ENCODE peak calls at places on chromosomes 5 and 9, in six cellular contexts. One of them, this sample, is unnamed.

GRCh38 chr5:175885813-175886212 is 14.4 kb downstream of the CPLX2 start:
- DNase-seq in A673: no peak
- DNase-seq in AG10803: no peak
- DNase-seq in fibroblast of mammary gland: no peak
- DNase-seq in astrocyte of the cerebellum: peak; percentile 13
- DNase-seq in fibroblast of the aortic adventitia: peak; percentile 2
- DNase-seq in this sample: no peak

GRCh38 chr5:176679365-176680225 is 32.3 kb downstream of the TSPAN17 start:
- DNase-seq in fibroblast of the aortic adventitia: no peak
- DNase-seq in astrocyte of the cerebellum: no peak
- DNase-seq in AG10803: no peak
- DNase-seq in fibroblast of mammary gland: no peak
- DNase-seq in A673: no peak
- DNase-seq in this sample: no peak

GRCh38 chr5:93246093-93246855 is 334.7 kb downstream of the NR2F1-AS1 start:
- DNase-seq in astrocyte of the cerebellum: peak; percentile 97
- DNase-seq in A673: peak; percentile 67
- DNase-seq in fibroblast of the aortic adventitia: peak; percentile 57
- DNase-seq in fibroblast of mammary gland: peak; percentile 32
- DNase-seq in AG10803: peak; percentile 63
- DNase-seq in this sample: peak; percentile 90

GRCh38 chr9:133274236-133275104 is 531 bp downstream of the ABO start:
- DNase-seq in A673: no peak
- DNase-seq in astrocyte of the cerebellum: no peak
- DNase-seq in fibroblast of the aortic adventitia: no peak
- DNase-seq in fibroblast of mammary gland: no peak
- DNase-seq in AG10803: no peak
- DNase-seq in this sample: no peak

GRCh38 chr9:3951266-3951665 is 348.6 kb downstream of the GLIS3 start:
- DNase-seq in fibroblast of the aortic adventitia: peak; percentile 60
- DNase-seq in astrocyte of the cerebellum: no peak
- DNase-seq in fibroblast of mammary gland: no peak
- DNase-seq in AG10803: no peak
- DNase-seq in A673: no peak
- DNase-seq in this sample: peak; percentile 62

GRCh38 chr5:87042554-87042953 is 225.1 kb upstream of the RASA1 start:
- DNase-seq in fibroblast of mammary gland: no peak
- DNase-seq in AG10803: no peak
- DNase-seq in A673: no peak
- DNase-seq in fibroblast of the aortic adventitia: no peak
- DNase-seq in astrocyte of the cerebellum: no peak
- DNase-seq in this sample: no peak

GRCh38 chr5:135225856-135226560 is 173.0 kb downstream of the MACROH2A1 start:
- DNase-seq in AG10803: no peak
- DNase-seq in fibroblast of mammary gland: no peak
- DNase-seq in A673: no peak
- DNase-seq in fibroblast of the aortic adventitia: no peak
- DNase-seq in astrocyte of the cerebellum: no peak
- DNase-seq in this sample: no peak

GRCh38 chr5:16457451-16457850 is 8.1 kb downstream of the ZNF622 start:
- DNase-seq in fibroblast of the aortic adventitia: no peak
- DNase-seq in A673: no peak
- DNase-seq in astrocyte of the cerebellum: no peak
- DNase-seq in fibroblast of mammary gland: no peak
- DNase-seq in AG10803: no peak
- DNase-seq in this sample: no peak

GRCh38 chr5:134592141-134592746 is 40.4 kb downstream of the SAR1B start:
- DNase-seq in astrocyte of the cerebellum: no peak
- DNase-seq in fibroblast of the aortic adventitia: peak; percentile 48
- DNase-seq in fibroblast of mammary gland: no peak
- DNase-seq in A673: no peak
- DNase-seq in AG10803: peak; percentile 34
- DNase-seq in this sample: peak; percentile 34

GRCh38 chr9:112104901-112105300 is 70.2 kb downstream of the SUSD1 start:
- DNase-seq in AG10803: no peak
- DNase-seq in fibroblast of mammary gland: no peak
- DNase-seq in astrocyte of the cerebellum: no peak
- DNase-seq in A673: no peak
- DNase-seq in fibroblast of the aortic adventitia: no peak
- DNase-seq in this sample: no peak

GRCh38 chr5:169697976-169698375 is 60.9 kb downstream of the DOCK2 start:
- DNase-seq in fibroblast of mammary gland: no peak
- DNase-seq in astrocyte of the cerebellum: no peak
- DNase-seq in fibroblast of the aortic adventitia: no peak
- DNase-seq in AG10803: no peak
- DNase-seq in A673: no peak
- DNase-seq in this sample: no peak

GRCh38 chr9:95182854-95183563 is 134.5 kb downstream of the FANCC start:
- DNase-seq in A673: peak; percentile 44
- DNase-seq in AG10803: no peak
- DNase-seq in fibroblast of the aortic adventitia: no peak
- DNase-seq in astrocyte of the cerebellum: no peak
- DNase-seq in fibroblast of mammary gland: no peak
- DNase-seq in this sample: no peak

GRCh38 chr5:76332102-76332501 is 71.0 kb upstream of the IQGAP2 start:
- DNase-seq in A673: no peak
- DNase-seq in fibroblast of the aortic adventitia: no peak
- DNase-seq in astrocyte of the cerebellum: no peak
- DNase-seq in fibroblast of mammary gland: no peak
- DNase-seq in AG10803: no peak
- DNase-seq in this sample: no peak

GRCh38 chr9:95736370-95736769 is 139.1 kb upstream of the ERCC6L2 start:
- DNase-seq in fibroblast of the aortic adventitia: no peak
- DNase-seq in astrocyte of the cerebellum: no peak
- DNase-seq in A673: peak; percentile 26
- DNase-seq in fibroblast of mammary gland: no peak
- DNase-seq in AG10803: no peak
- DNase-seq in this sample: no peak

GRCh38 chr5:143592648-143593047 is 189.2 kb upstream of the NR3C1 start:
- DNase-seq in AG10803: peak; percentile 46
- DNase-seq in fibroblast of mammary gland: peak; percentile 42
- DNase-seq in A673: peak; percentile 17
- DNase-seq in fibroblast of the aortic adventitia: peak; percentile 26
- DNase-seq in astrocyte of the cerebellum: no peak
- DNase-seq in this sample: no peak

GRCh38 chr5:134911285-134912215 is 6.6 kb downstream of the PCBD2 start:
- DNase-seq in fibroblast of the aortic adventitia: no peak
- DNase-seq in astrocyte of the cerebellum: no peak
- DNase-seq in AG10803: peak; percentile 27
- DNase-seq in A673: no peak
- DNase-seq in fibroblast of mammary gland: peak; percentile 15
- DNase-seq in this sample: peak; percentile 20

GRCh38 chr5:150632305-150633160 is 7.9 kb upstream of the SYNPO start:
- DNase-seq in AG10803: peak; percentile 52
- DNase-seq in A673: no peak
- DNase-seq in fibroblast of the aortic adventitia: peak; percentile 61
- DNase-seq in fibroblast of mammary gland: peak; percentile 64
- DNase-seq in astrocyte of the cerebellum: no peak
- DNase-seq in this sample: peak; percentile 41

GRCh38 chr5:180495292-180495691 is 1.1 kb downstream of the CNOT6 start:
- DNase-seq in fibroblast of mammary gland: no peak
- DNase-seq in fibroblast of the aortic adventitia: no peak
- DNase-seq in astrocyte of the cerebellum: no peak
- DNase-seq in A673: no peak
- DNase-seq in AG10803: no peak
- DNase-seq in this sample: peak; percentile 15

GRCh38 chr9:114237247-114237646 is 81.9 kb downstream of the COL27A1 start:
- DNase-seq in astrocyte of the cerebellum: no peak
- DNase-seq in AG10803: no peak
- DNase-seq in fibroblast of the aortic adventitia: no peak
- DNase-seq in A673: no peak
- DNase-seq in fibroblast of mammary gland: no peak
- DNase-seq in this sample: no peak

GRCh38 chr9:70510157-70510770 is 95.8 kb upstream of the KLF9 start:
- DNase-seq in A673: peak; percentile 25
- DNase-seq in astrocyte of the cerebellum: no peak
- DNase-seq in AG10803: no peak
- DNase-seq in fibroblast of the aortic adventitia: no peak
- DNase-seq in fibroblast of mammary gland: no peak
- DNase-seq in this sample: peak; percentile 34

GRCh38 chr9:69936427-69936826 is 107.2 kb upstream of the MAMDC2 start:
- DNase-seq in AG10803: peak; percentile 30
- DNase-seq in A673: peak; percentile 6
- DNase-seq in fibroblast of the aortic adventitia: no peak
- DNase-seq in astrocyte of the cerebellum: no peak
- DNase-seq in fibroblast of mammary gland: peak; percentile 75
- DNase-seq in this sample: peak; percentile 57

GRCh38 chr5:139396691-139397090 is 1.8 kb upstream of the PROB1 start:
- DNase-seq in A673: no peak
- DNase-seq in astrocyte of the cerebellum: no peak
- DNase-seq in AG10803: no peak
- DNase-seq in fibroblast of mammary gland: no peak
- DNase-seq in fibroblast of the aortic adventitia: no peak
- DNase-seq in this sample: no peak

DNA sequence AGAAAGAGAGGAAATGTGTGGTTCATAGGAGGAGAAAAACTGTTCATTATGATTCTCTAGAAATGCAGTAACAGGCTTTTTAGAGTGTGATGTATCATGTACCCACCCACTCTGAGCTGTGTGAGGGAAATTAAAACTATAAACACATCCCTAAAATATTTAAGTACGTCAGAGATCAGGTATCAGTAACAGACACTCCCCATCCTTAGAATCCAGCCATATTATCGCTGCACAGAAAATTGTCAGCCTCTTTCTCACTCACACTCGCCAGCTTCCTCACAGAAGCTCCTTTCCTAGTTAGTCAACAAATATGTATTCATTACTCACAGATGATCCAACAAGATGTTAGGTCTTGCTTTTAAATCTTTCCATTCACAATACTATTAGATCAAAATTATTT is 13.7 kb upstream of the MAST4 start:
- DNase-seq in AG10803: peak; percentile 34
- DNase-seq in fibroblast of the aortic adventitia: peak; percentile 28
- DNase-seq in A673: no peak
- DNase-seq in astrocyte of the cerebellum: no peak
- DNase-seq in fibroblast of mammary gland: peak; percentile 30
- DNase-seq in this sample: no peak
- H3K4me3 ChIP-seq in AG10803: no peak overlapping the region
- H3K4me3 ChIP-seq in fibroblast of the aortic adventitia: no peak overlapping the region
- H3K4me3 ChIP-seq in A673: no peak overlapping the region
- H3K4me3 ChIP-seq in astrocyte of the cerebellum: no peak overlapping the region
- H3K4me3 ChIP-seq in fibroblast of mammary gland: no peak overlapping the region
- H3K4me3 ChIP-seq in this sample: peak overlapping the region; percentile 40

GRCh38 chr9:129849901-129850300 is 14.6 kb downstream of the USP20 start:
- DNase-seq in fibroblast of the aortic adventitia: peak; percentile 60
- DNase-seq in fibroblast of mammary gland: no peak
- DNase-seq in A673: no peak
- DNase-seq in astrocyte of the cerebellum: no peak
- DNase-seq in AG10803: no peak
- DNase-seq in this sample: no peak

GRCh38 chr9:129852575-129852974 is 17.3 kb downstream of the USP20 start:
- DNase-seq in fibroblast of mammary gland: no peak
- DNase-seq in A673: no peak
- DNase-seq in astrocyte of the cerebellum: no peak
- DNase-seq in AG10803: no peak
- DNase-seq in fibroblast of the aortic adventitia: no peak
- DNase-seq in this sample: no peak

GRCh38 chr9:129853614-129854013 is 18.4 kb downstream of the USP20 start:
- DNase-seq in astrocyte of the cerebellum: no peak
- DNase-seq in AG10803: no peak
- DNase-seq in A673: no peak
- DNase-seq in fibroblast of the aortic adventitia: no peak
- DNase-seq in fibroblast of mammary gland: no peak
- DNase-seq in this sample: no peak

GRCh38 chr9:129850821-129851540 is 15.7 kb downstream of the USP20 start:
- DNase-seq in AG10803: no peak
- DNase-seq in astrocyte of the cerebellum: no peak
- DNase-seq in A673: no peak
- DNase-seq in fibroblast of mammary gland: no peak
- DNase-seq in fibroblast of the aortic adventitia: peak; percentile 74
- DNase-seq in this sample: peak; percentile 48

DNA sequence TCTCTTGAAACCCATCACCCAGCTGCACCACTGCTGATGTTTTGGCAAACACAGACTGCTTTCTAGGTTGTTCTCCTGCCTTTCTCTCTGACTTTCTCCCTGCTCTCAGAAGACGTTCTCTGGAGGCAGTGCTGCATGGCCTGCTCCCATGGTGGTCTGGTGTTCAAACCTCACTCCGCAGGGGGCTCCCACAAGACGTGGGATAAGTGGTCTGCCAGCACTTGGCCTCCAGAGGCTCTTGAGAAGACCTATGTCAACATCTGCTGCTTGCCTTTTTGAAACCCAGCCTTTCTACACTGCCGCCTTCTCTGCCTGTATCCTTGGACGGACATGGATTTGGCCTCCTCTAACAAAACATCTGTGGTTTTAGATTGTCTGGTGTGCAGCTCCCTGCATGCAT is 16.6 kb downstream of the USP20 start:
- DNase-seq in AG10803: no peak
- DNase-seq in A673: no peak
- DNase-seq in fibroblast of the aortic adventitia: no peak
- DNase-seq in astrocyte of the cerebellum: no peak
- DNase-seq in fibroblast of mammary gland: no peak
- DNase-seq in this sample: no peak
- H3K4me3 ChIP-seq in AG10803: no peak overlapping the region
- H3K4me3 ChIP-seq in A673: no peak overlapping the region
- H3K4me3 ChIP-seq in fibroblast of the aortic adventitia: no peak overlapping the region
- H3K4me3 ChIP-seq in astrocyte of the cerebellum: no peak overlapping the region
- H3K4me3 ChIP-seq in fibroblast of mammary gland: no peak overlapping the region
- H3K4me3 ChIP-seq in this sample: no peak overlapping the region

GRCh38 chr5:141094481-141095262 is at the start of gene PCDHB2:
- DNase-seq in astrocyte of the cerebellum: no peak
- DNase-seq in fibroblast of the aortic adventitia: peak; percentile 16
- DNase-seq in AG10803: peak; percentile 65
- DNase-seq in A673: peak; percentile 94
- DNase-seq in fibroblast of mammary gland: peak; percentile 53
- DNase-seq in this sample: peak; percentile 44
- H3K4me3 ChIP-seq in astrocyte of the cerebellum: peak within 1 kb of the TSS; percentile 21
- H3K4me3 ChIP-seq in fibroblast of the aortic adventitia: peak within 1 kb of the TSS; percentile 10
- H3K4me3 ChIP-seq in AG10803: peak within 1 kb of the TSS; percentile 57
- H3K4me3 ChIP-seq in A673: peak within 1 kb of the TSS; percentile 73
- H3K4me3 ChIP-seq in fibroblast of mammary gland: peak within 1 kb of the TSS; percentile 33
- H3K4me3 ChIP-seq in this sample: peak within 1 kb of the TSS; percentile 82

GRCh38 chr5:173638631-173639030 is 22.2 kb upstream of the BOD1 start:
- DNase-seq in fibroblast of mammary gland: no peak
- DNase-seq in astrocyte of the cerebellum: no peak
- DNase-seq in fibroblast of the aortic adventitia: no peak
- DNase-seq in A673: no peak
- DNase-seq in AG10803: no peak
- DNase-seq in this sample: no peak
- H3K4me3 ChIP-seq in fibroblast of mammary gland: no peak overlapping the region
- H3K4me3 ChIP-seq in astrocyte of the cerebellum: no peak overlapping the region
- H3K4me3 ChIP-seq in fibroblast of the aortic adventitia: no peak overlapping the region
- H3K4me3 ChIP-seq in A673: no peak overlapping the region
- H3K4me3 ChIP-seq in AG10803: no peak overlapping the region
- H3K4me3 ChIP-seq in this sample: no peak overlapping the region

This sample was measured in adipocyte.